ENCODE peak calls at places on chromosomes 2 and 18, in four cellular contexts. K is WTC11, C is K562, A is HepG2. U is an unnamed sample.

GRCh38 chr2:199315299-199316179 is 142.2 kb downstream of the SATB2 start:
- DNase-seq in K (peak), C (peak), A (peak), U (peak)

GRCh38 chr2:135546432-135546831 is 15.1 kb downstream of the R3HDM1 start:
- DNase-seq in C (no peak), K (no peak), A (no peak), U (no peak)

GRCh38 chr2:229240984-229241491 is 30.0 kb downstream of the PID1 start:
- DNase-seq in K (no peak), A (no peak), C (no peak), U (no peak)

GRCh38 chr2:96241901-96242611 is 23.7 kb downstream of the TMEM127 start:
- DNase-seq in K (no peak), C (no peak), A (no peak), U (no peak)

GRCh38 chr2:43942001-43942400 is 53.8 kb downstream of the LRPPRC start:
- DNase-seq in K (no peak), C (no peak), A (no peak), U (no peak)

GRCh38 chr18:78788161-78788560 is 191.5 kb upstream of the SALL3 start:
- DNase-seq in C (no peak), K (no peak), A (no peak), U (no peak)

GRCh38 chr18:58205780-58206160 is 161.7 kb downstream of the NEDD4L start:
- DNase-seq in K (no peak), A (no peak), C (no peak), U (no peak)

GRCh38 chr2:47490406-47490805 is 87.5 kb downstream of the MSH2 start:
- DNase-seq in A (no peak), K (no peak), C (no peak), U (no peak)

GRCh38 chr2:32977228-32977758 is 30.5 kb downstream of the LTBP1 start:
- DNase-seq in A (no peak), K (no peak), C (peak), U (no peak)

GRCh38 chr2:118310016-118310877 is 222.0 kb downstream of the INSIG2 start:
- DNase-seq in K (peak), A (no peak), C (peak), U (no peak)

GRCh38 chr2:195659114-195659513 is 2.1 kb downstream of the SLC39A10 start:
- DNase-seq in C (no peak), A (no peak), K (no peak), U (no peak)

GRCh38 chr2:104476075-104476474 is 377.8 kb upstream of the POU3F3 start:
- DNase-seq in K (no peak), A (peak), C (no peak), U (no peak)

GRCh38 chr2:104474725-104475124 is 379.2 kb upstream of the POU3F3 start:
- DNase-seq in K (no peak), A (no peak), C (no peak), U (no peak)

GRCh38 chr2:104473568-104473967 is 380.3 kb upstream of the POU3F3 start:
- DNase-seq in K (no peak), C (no peak), A (no peak), U (no peak)

GRCh38 chr2:104472076-104472475 is 381.8 kb upstream of the POU3F3 start:
- DNase-seq in A (no peak), K (no peak), C (no peak), U (no peak)

DNA sequence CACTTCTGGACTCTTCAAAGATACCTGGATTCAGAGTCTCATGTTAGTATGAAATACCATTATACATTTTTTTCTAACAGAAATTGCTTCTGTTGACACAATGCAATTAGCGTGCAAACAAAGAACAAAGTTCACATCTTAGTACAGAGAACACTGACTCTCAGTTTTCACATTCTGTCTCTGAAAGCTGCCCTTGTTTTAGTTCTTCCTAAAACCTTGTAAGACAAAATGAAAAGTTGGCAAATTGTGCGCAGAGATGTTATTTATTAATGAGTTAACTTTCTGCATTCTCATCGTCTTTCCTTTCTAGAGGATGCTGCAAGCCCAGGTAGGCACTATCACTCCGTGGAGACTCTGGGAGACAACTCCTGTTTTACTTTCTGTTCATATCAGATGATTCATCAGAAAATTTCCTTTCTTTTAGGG is 377.3 kb upstream of the POU3F3 start:
- DNase-seq in A (peak), K (no peak), C (no peak), U (no peak)
- TF ChIP-seq ELF4 in A (no peak), K (no peak), C (no peak), U (no peak)

DNA sequence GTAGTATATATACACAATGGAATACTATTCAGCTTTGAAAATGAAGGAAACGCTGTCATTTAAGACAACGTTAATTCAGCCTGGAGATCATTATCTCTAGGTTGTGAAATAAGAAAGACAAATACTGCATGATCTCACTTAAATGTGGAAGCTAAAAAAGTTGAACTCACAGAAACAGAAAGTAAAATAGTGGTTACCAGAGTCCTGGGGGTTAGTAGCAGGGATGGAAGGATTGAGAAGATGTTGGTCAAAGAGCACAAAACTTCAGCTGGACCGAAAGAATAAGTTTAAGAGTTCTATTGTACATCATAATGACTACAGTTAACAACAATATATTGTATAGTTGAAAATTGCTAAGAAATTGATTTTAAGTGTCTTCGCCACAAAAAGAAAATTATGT is 670.3 kb downstream of the NR4A2 start:
- DNase-seq in C (no peak), A (no peak), K (no peak), U (no peak)
- TF ChIP-seq ELF4 in C (no peak), A (no peak), K (no peak), U (no peak)

GRCh38 chr2:70454936-70455544 is 98.6 kb downstream of the TGFA start:
- DNase-seq in A (no peak), C (no peak), K (no peak), U (no peak)
- TF ChIP-seq ELF4 in A (no peak), C (no peak), K (no peak), U (no peak)

DNA sequence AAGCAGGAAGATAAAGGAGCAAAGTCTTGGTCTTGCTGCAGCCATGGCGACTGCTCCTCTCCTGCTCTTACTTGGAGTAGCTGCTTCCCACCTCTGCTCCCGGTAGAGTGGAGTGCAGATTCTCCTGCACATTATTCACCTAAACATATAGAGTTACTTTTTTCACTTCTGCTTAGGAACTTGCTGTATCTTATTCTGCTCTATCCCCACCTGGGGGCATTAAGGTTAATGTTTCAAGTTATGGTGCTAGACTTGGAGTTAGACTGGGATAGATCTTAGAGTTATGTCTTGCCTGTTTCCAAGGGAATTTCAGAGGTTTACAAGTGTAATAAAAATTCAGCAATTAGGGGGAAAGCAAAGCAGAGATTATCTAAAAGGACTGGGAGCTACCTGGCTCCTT is 144.2 kb downstream of the SETBP1 start:
- DNase-seq in C (no peak), K (no peak), A (no peak), U (no peak)
- TF ChIP-seq ELF4 in C (no peak), K (no peak), A (no peak), U (no peak)

GRCh38 chr2:88137833-88138232 is 10.0 kb upstream of the FABP1 start:
- DNase-seq in A (no peak), K (no peak), C (no peak), U (no peak)
- TF ChIP-seq ELF4 in A (no peak), K (no peak), C (no peak), U (no peak)

DNA sequence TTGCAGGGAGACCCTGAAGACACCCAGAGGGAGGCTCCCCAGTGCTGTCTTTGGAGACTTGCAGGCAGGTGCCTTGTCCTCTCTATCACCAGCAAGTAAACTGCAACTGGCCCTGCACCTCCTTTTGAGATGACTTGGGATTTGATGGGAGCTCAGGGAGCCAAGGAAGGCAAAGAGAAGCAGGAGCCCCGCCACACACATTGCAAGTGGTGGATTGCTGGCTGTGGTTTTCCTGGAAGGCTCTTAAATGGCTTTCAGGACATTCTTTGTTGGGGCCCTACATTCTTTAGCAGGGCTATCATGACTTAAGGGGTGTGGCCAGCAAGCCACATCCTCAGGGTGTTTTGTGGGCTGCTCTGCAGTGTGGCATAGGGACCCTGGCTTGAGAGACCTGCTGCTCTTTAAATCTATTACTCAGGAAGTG is 39.9 kb upstream of the CDC42EP3 start:
- DNase-seq in C (no peak), K (peak), A (no peak), U (no peak)
- TF ChIP-seq ELF4 in C (no peak), K (no peak), A (no peak), U (no peak)

DNA sequence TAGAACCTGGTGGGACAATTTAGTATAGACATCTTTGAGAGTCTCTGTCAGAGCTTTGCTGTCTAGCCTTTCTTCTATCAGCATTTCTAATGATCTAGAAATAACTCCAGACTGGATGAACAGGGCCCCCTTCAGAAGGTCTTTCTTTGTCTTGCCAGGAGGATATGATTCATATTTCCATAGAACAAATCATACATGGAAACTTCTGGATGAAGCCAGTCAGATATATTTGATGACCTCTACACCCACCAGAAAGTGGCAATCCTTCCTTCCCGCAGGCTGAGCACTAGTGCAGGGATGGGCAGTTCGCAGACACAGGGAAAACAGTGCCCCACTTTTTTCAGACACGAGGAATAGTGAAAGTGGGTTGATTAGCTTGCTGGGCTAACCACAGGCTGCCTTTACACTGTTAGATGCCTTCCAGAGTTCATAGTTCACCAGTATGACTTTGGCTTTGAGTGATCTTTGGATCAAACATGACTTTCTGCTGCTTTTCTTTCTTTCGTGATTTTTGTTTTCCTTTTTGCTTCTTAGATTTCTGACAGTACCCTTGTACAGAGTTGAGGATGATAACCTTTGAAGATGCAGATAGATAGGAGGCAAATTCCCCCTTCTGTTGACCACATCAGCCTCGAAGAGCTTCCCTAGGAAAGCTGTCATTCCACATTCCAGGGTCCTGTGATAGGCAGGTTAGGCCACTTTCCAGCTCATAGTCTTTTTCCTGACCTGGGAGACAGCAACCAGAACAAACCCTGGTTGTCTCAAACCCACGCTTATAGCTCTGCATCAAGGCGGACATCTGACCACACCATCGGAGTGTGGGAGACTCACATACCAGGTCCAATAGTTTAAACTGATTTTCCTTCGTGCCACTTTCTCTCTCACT is 237.0 kb downstream of the ZNF407 start:
- DNase-seq in C (no peak), K (no peak), A (peak), U (no peak)
- TF ChIP-seq ELF4 in C (no peak), K (no peak), A (no peak), U (no peak)

DNA sequence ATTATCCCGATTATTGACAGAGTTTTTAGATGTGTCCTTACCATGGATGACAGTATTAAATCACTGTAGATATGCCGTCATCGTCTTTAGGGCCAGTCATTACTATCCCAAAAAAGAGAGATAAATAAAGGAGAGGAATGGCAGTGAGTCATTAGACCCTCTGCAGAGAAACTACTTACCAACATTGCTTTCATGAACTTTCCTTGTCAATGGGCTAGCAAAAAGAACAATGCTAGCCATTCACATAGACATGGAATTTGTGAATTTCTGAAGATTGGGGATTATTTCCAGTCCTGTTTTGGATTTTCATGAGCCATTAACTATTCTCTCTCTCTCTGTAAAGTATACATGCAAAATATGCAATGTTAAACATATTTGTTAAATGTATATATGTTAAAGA is 319.4 kb upstream of the FANCL start:
- DNase-seq in A (no peak), C (no peak), K (no peak), U (no peak)
- TF ChIP-seq ELF4 in A (no peak), C (no peak), K (no peak), U (no peak)